ENCODE peak calls at places on chromosomes 3 and 15, in five cellular contexts. One of them, this sample, is unnamed.

GRCh38 chr15:83973816-83974215 is 261.8 kb upstream of the GOLGA6L4 start:
- DNase-seq in NCI-H2081: no peak
- DNase-seq in activated naive CD4-positive, alpha-beta T cell treated with anti-CD3 and anti-CD28 coated beads for 36 hours: peak
- DNase-seq in esophagus squamous epithelium: no peak
- DNase-seq in brain microvascular endothelial cell: no peak
- DNase-seq in this sample: no peak

GRCh38 chr3:12231481-12231880 is 57.4 kb upstream of the PPARG start:
- DNase-seq in NCI-H2081: no peak
- DNase-seq in activated naive CD4-positive, alpha-beta T cell treated with anti-CD3 and anti-CD28 coated beads for 36 hours: no peak
- DNase-seq in esophagus squamous epithelium: no peak
- DNase-seq in brain microvascular endothelial cell: no peak
- DNase-seq in this sample: peak

GRCh38 chr3:50251220-50251619 is 15.2 kb downstream of the GNAI2 start:
- DNase-seq in NCI-H2081: no peak
- DNase-seq in activated naive CD4-positive, alpha-beta T cell treated with anti-CD3 and anti-CD28 coated beads for 36 hours: peak
- DNase-seq in esophagus squamous epithelium: no peak
- DNase-seq in brain microvascular endothelial cell: peak
- DNase-seq in this sample: no peak

GRCh38 chr3:62874398-62875102 is 666 bp downstream of the CADPS start:
- DNase-seq in NCI-H2081: peak
- DNase-seq in activated naive CD4-positive, alpha-beta T cell treated with anti-CD3 and anti-CD28 coated beads for 36 hours: no peak
- DNase-seq in esophagus squamous epithelium: no peak
- DNase-seq in brain microvascular endothelial cell: no peak
- DNase-seq in this sample: no peak

GRCh38 chr15:64247906-64248541 is 85.2 kb upstream of the PPIB start:
- DNase-seq in NCI-H2081: peak
- DNase-seq in activated naive CD4-positive, alpha-beta T cell treated with anti-CD3 and anti-CD28 coated beads for 36 hours: peak
- DNase-seq in esophagus squamous epithelium: no peak
- DNase-seq in brain microvascular endothelial cell: peak
- DNase-seq in this sample: peak

GRCh38 chr15:76278651-76279050 is 32.6 kb downstream of the ETFA start:
- DNase-seq in NCI-H2081: no peak
- DNase-seq in activated naive CD4-positive, alpha-beta T cell treated with anti-CD3 and anti-CD28 coated beads for 36 hours: no peak
- DNase-seq in esophagus squamous epithelium: no peak
- DNase-seq in brain microvascular endothelial cell: no peak
- DNase-seq in this sample: no peak

GRCh38 chr3:187767266-187768032 is 22.2 kb upstream of the BCL6 start:
- DNase-seq in NCI-H2081: no peak
- DNase-seq in activated naive CD4-positive, alpha-beta T cell treated with anti-CD3 and anti-CD28 coated beads for 36 hours: no peak
- DNase-seq in esophagus squamous epithelium: no peak
- DNase-seq in brain microvascular endothelial cell: peak
- DNase-seq in this sample: peak

GRCh38 chr3:3499987-3500386 is 299.2 kb upstream of the LRRN1 start:
- DNase-seq in NCI-H2081: no peak
- DNase-seq in activated naive CD4-positive, alpha-beta T cell treated with anti-CD3 and anti-CD28 coated beads for 36 hours: no peak
- DNase-seq in esophagus squamous epithelium: no peak
- DNase-seq in brain microvascular endothelial cell: no peak
- DNase-seq in this sample: no peak

GRCh38 chr3:185330644-185331043 is 32.3 kb upstream of the MAP3K13 start:
- DNase-seq in NCI-H2081: peak
- DNase-seq in activated naive CD4-positive, alpha-beta T cell treated with anti-CD3 and anti-CD28 coated beads for 36 hours: no peak
- DNase-seq in esophagus squamous epithelium: no peak
- DNase-seq in brain microvascular endothelial cell: no peak
- DNase-seq in this sample: no peak

GRCh38 chr3:15215996-15216395 is 9.9 kb downstream of the CAPN7 start:
- DNase-seq in NCI-H2081: no peak
- DNase-seq in activated naive CD4-positive, alpha-beta T cell treated with anti-CD3 and anti-CD28 coated beads for 36 hours: no peak
- DNase-seq in esophagus squamous epithelium: no peak
- DNase-seq in brain microvascular endothelial cell: no peak
- DNase-seq in this sample: no peak

GRCh38 chr3:62100233-62100989 is 272.9 kb downstream of the FEZF2 start:
- DNase-seq in NCI-H2081: no peak
- DNase-seq in activated naive CD4-positive, alpha-beta T cell treated with anti-CD3 and anti-CD28 coated beads for 36 hours: no peak
- DNase-seq in esophagus squamous epithelium: no peak
- DNase-seq in brain microvascular endothelial cell: no peak
- DNase-seq in this sample: peak

GRCh38 chr15:40354408-40355171 is 3.4 kb upstream of the DISP2 start:
- DNase-seq in NCI-H2081: peak
- DNase-seq in activated naive CD4-positive, alpha-beta T cell treated with anti-CD3 and anti-CD28 coated beads for 36 hours: no peak
- DNase-seq in esophagus squamous epithelium: no peak
- DNase-seq in brain microvascular endothelial cell: no peak
- DNase-seq in this sample: peak

GRCh38 chr3:150216866-150217600 is 191.1 kb upstream of the TSC22D2 start:
- DNase-seq in NCI-H2081: peak
- DNase-seq in activated naive CD4-positive, alpha-beta T cell treated with anti-CD3 and anti-CD28 coated beads for 36 hours: no peak
- DNase-seq in esophagus squamous epithelium: no peak
- DNase-seq in brain microvascular endothelial cell: no peak
- DNase-seq in this sample: no peak

GRCh38 chr15:76169792-76170425 is 110.1 kb downstream of the TMEM266 start:
- DNase-seq in NCI-H2081: no peak
- DNase-seq in activated naive CD4-positive, alpha-beta T cell treated with anti-CD3 and anti-CD28 coated beads for 36 hours: no peak
- DNase-seq in esophagus squamous epithelium: no peak
- DNase-seq in brain microvascular endothelial cell: no peak
- DNase-seq in this sample: no peak

GRCh38 chr3:183829466-183829865 is 4.1 kb upstream of the MAP6D1 start:
- DNase-seq in NCI-H2081: no peak
- DNase-seq in activated naive CD4-positive, alpha-beta T cell treated with anti-CD3 and anti-CD28 coated beads for 36 hours: no peak
- DNase-seq in esophagus squamous epithelium: no peak
- DNase-seq in brain microvascular endothelial cell: no peak
- DNase-seq in this sample: no peak

GRCh38 chr15:68843425-68844311 is 23.0 kb upstream of the ANP32A start:
- DNase-seq in NCI-H2081: peak
- DNase-seq in activated naive CD4-positive, alpha-beta T cell treated with anti-CD3 and anti-CD28 coated beads for 36 hours: peak
- DNase-seq in esophagus squamous epithelium: no peak
- DNase-seq in brain microvascular endothelial cell: peak
- DNase-seq in this sample: no peak

GRCh38 chr15:92101706-92102434 is 248.4 kb downstream of the SLCO3A1 start:
- DNase-seq in NCI-H2081: no peak
- DNase-seq in activated naive CD4-positive, alpha-beta T cell treated with anti-CD3 and anti-CD28 coated beads for 36 hours: peak
- DNase-seq in esophagus squamous epithelium: no peak
- DNase-seq in brain microvascular endothelial cell: no peak
- DNase-seq in this sample: no peak

GRCh38 chr3:195813916-195814486 is 2.3 kb upstream of the MUC4 start:
- DNase-seq in NCI-H2081: no peak
- DNase-seq in activated naive CD4-positive, alpha-beta T cell treated with anti-CD3 and anti-CD28 coated beads for 36 hours: no peak
- DNase-seq in esophagus squamous epithelium: no peak
- DNase-seq in brain microvascular endothelial cell: no peak
- DNase-seq in this sample: no peak

GRCh38 chr3:155960060-155960459 is 89.6 kb downstream of the GMPS start:
- DNase-seq in NCI-H2081: no peak
- DNase-seq in activated naive CD4-positive, alpha-beta T cell treated with anti-CD3 and anti-CD28 coated beads for 36 hours: no peak
- DNase-seq in esophagus squamous epithelium: no peak
- DNase-seq in brain microvascular endothelial cell: peak
- DNase-seq in this sample: peak

GRCh38 chr15:58492661-58493397 is 61.0 kb downstream of the LIPC start:
- DNase-seq in NCI-H2081: no peak
- DNase-seq in activated naive CD4-positive, alpha-beta T cell treated with anti-CD3 and anti-CD28 coated beads for 36 hours: no peak
- DNase-seq in esophagus squamous epithelium: no peak
- DNase-seq in brain microvascular endothelial cell: no peak
- DNase-seq in this sample: no peak

GRCh38 chr3:161508852-161509477 is 12.4 kb downstream of the OTOL1 start:
- DNase-seq in NCI-H2081: peak
- DNase-seq in activated naive CD4-positive, alpha-beta T cell treated with anti-CD3 and anti-CD28 coated beads for 36 hours: no peak
- DNase-seq in esophagus squamous epithelium: no peak
- DNase-seq in brain microvascular endothelial cell: no peak
- DNase-seq in this sample: no peak

GRCh38 chr15:31260646-31261265 is 65.9 kb upstream of the KLF13 start:
- DNase-seq in NCI-H2081: no peak
- DNase-seq in activated naive CD4-positive, alpha-beta T cell treated with anti-CD3 and anti-CD28 coated beads for 36 hours: peak
- DNase-seq in esophagus squamous epithelium: no peak
- DNase-seq in brain microvascular endothelial cell: no peak
- DNase-seq in this sample: no peak

GRCh38 chr15:69590932-69591524 is 138.4 kb downstream of the RPLP1 start:
- DNase-seq in NCI-H2081: peak
- DNase-seq in activated naive CD4-positive, alpha-beta T cell treated with anti-CD3 and anti-CD28 coated beads for 36 hours: no peak
- DNase-seq in esophagus squamous epithelium: no peak
- DNase-seq in brain microvascular endothelial cell: no peak
- DNase-seq in this sample: no peak

GRCh38 chr15:63896336-63897115 is 62.8 kb upstream of the HERC1 start:
- DNase-seq in NCI-H2081: no peak
- DNase-seq in activated naive CD4-positive, alpha-beta T cell treated with anti-CD3 and anti-CD28 coated beads for 36 hours: peak
- DNase-seq in esophagus squamous epithelium: no peak
- DNase-seq in brain microvascular endothelial cell: peak
- DNase-seq in this sample: peak

GRCh38 chr15:80618666-80619481 is 76.2 kb upstream of the ABHD17C start:
- DNase-seq in NCI-H2081: no peak
- DNase-seq in activated naive CD4-positive, alpha-beta T cell treated with anti-CD3 and anti-CD28 coated beads for 36 hours: no peak
- DNase-seq in esophagus squamous epithelium: no peak
- DNase-seq in brain microvascular endothelial cell: no peak
- DNase-seq in this sample: no peak

GRCh38 chr3:120276767-120277166 is 8.3 kb downstream of the GPR156 start:
- DNase-seq in NCI-H2081: no peak
- DNase-seq in activated naive CD4-positive, alpha-beta T cell treated with anti-CD3 and anti-CD28 coated beads for 36 hours: no peak
- DNase-seq in esophagus squamous epithelium: no peak
- DNase-seq in brain microvascular endothelial cell: no peak
- DNase-seq in this sample: no peak

GRCh38 chr15:29681946-29682345 is 140.3 kb downstream of the TJP1 start:
- DNase-seq in NCI-H2081: no peak
- DNase-seq in activated naive CD4-positive, alpha-beta T cell treated with anti-CD3 and anti-CD28 coated beads for 36 hours: no peak
- DNase-seq in esophagus squamous epithelium: no peak
- DNase-seq in brain microvascular endothelial cell: no peak
- DNase-seq in this sample: no peak